ENCODE peak calls at places on chromosomes 2 and 18, in four cellular contexts. B is ovary, I is AG10803, L is GM13976. O is an unnamed sample.

GRCh38 chr2:88563134-88563533 is 64.1 kb downstream of the EIF2AK3 start:
- DNase-seq in B (no peak), I (no peak), L (no peak), O (no peak)

GRCh38 chr2:161406316-161406715 is 9.8 kb upstream of the TBR1 start:
- DNase-seq in B (no peak), I (no peak), L (no peak), O (no peak)

GRCh38 chr2:172106128-172106961 is 3.6 kb upstream of the DLX2 start:
- DNase-seq in B (peak; percentile 60), I (peak; percentile 59), L (peak; percentile 69), O (peak; percentile 48)

GRCh38 chr2:74849228-74849892 is 15.4 kb downstream of the HK2 start:
- DNase-seq in B (no peak), I (no peak), L (peak; percentile 51), O (peak; percentile 66)

GRCh38 chr2:150076281-150076680 is 411.2 kb downstream of the RND3 start:
- DNase-seq in B (no peak), I (peak; percentile 55), L (no peak), O (no peak)

GRCh38 chr2:225670111-225670974 is 270.8 kb downstream of the NYAP2 start:
- DNase-seq in B (no peak), I (peak; percentile 60), L (no peak), O (no peak)

GRCh38 chr2:200090683-200091082 is 135.3 kb downstream of the MAIP1 start:
- DNase-seq in B (no peak), I (no peak), L (no peak), O (no peak)

GRCh38 chr2:121532347-121532766 is 1.7 kb downstream of the RNU4ATAC start:
- DNase-seq in B (no peak), I (peak; percentile 47), L (no peak), O (no peak)

GRCh38 chr2:48471048-48471474 is 58.9 kb upstream of the STON1 start:
- DNase-seq in B (no peak), I (peak; percentile 69), L (no peak), O (no peak)

GRCh38 chr2:182792441-182792840 is 74.0 kb downstream of the FRZB start:
- DNase-seq in B (no peak), I (no peak), L (no peak), O (no peak)

GRCh38 chr2:105881286-105882136 is 136.8 kb downstream of the NCK2 start:
- DNase-seq in B (no peak), I (no peak), L (no peak), O (no peak)

GRCh38 chr2:144201868-144202468 is 318.0 kb downstream of the ZEB2 start:
- DNase-seq in B (no peak), I (peak; percentile 12), L (no peak), O (no peak)

GRCh38 chr2:239780236-239780997 is 244.7 kb downstream of the NDUFA10 start:
- DNase-seq in B (peak; percentile 10), I (no peak), L (no peak), O (peak; percentile 20)

GRCh38 chr2:141791521-141791920 is 339.3 kb downstream of the LRP1B start:
- DNase-seq in B (no peak), I (no peak), L (no peak), O (no peak)
- TF ChIP-seq CTCF in B (no peak), I (no peak), L (no peak), O (no peak)

GRCh38 chr18:59293317-59293716 is 20.1 kb upstream of the RAX start:
- DNase-seq in B (no peak), I (no peak), L (no peak), O (no peak)
- TF ChIP-seq CTCF in B (no peak), I (no peak), L (no peak), O (no peak)

GRCh38 chr2:113282747-113283533 is 4.2 kb upstream of the PAX8 start:
- DNase-seq in B (no peak), I (peak; percentile 39), L (no peak), O (peak; percentile 77)
- TF ChIP-seq CTCF in B (no peak), I (peak; percentile 28), L (no peak), O (peak; percentile 58)

DNA sequence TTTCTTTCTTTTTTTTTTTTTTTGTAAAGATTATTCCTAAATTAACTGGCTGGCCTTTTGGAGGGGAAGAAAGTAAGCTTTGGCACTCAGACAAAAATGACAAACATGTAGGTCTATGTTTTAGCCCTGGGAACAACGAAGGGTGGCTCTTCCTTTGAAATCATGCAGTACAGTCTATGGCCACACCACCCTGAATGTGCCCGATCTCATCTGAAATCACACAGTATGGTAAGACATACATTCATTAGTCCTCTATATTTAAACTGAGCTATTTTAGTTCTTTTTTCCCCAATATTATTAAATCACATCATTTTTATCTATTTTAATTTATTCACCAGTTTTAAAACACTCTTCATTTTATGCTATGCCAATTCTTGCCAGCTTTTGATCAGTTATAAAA is 48.2 kb downstream of the PLA2R1 start:
- DNase-seq in B (no peak), I (peak; percentile 16), L (no peak), O (no peak)
- TF ChIP-seq CTCF in B (no peak), I (no peak), L (no peak), O (no peak)

GRCh38 chr18:69492861-69493260 is 92.2 kb downstream of the DOK6 start:
- DNase-seq in B (no peak), I (no peak), L (no peak), O (no peak)

GRCh38 chr18:69491576-69491975 is 90.9 kb downstream of the DOK6 start:
- DNase-seq in B (no peak), I (no peak), L (no peak), O (no peak)

GRCh38 chr18:69495338-69495737 is 94.7 kb downstream of the DOK6 start:
- DNase-seq in B (no peak), I (no peak), L (no peak), O (no peak)

GRCh38 chr18:69495841-69496533 is 95.3 kb downstream of the DOK6 start:
- DNase-seq in B (no peak), I (no peak), L (no peak), O (no peak)

GRCh38 chr18:69494841-69495240 is 94.2 kb downstream of the DOK6 start:
- DNase-seq in B (no peak), I (no peak), L (no peak), O (no peak)
- TF ChIP-seq CTCF in B (no peak), I (no peak), L (no peak), O (no peak)

GRCh38 chr2:68413466-68413865 is 48.4 kb downstream of the PLEK start:
- DNase-seq in B (no peak), I (no peak), L (no peak), O (no peak)

GRCh38 chr2:68414452-68414851 is 49.4 kb downstream of the PLEK start:
- DNase-seq in B (no peak), I (no peak), L (no peak), O (no peak)

GRCh38 chr2:68414862-68415261 is 49.8 kb downstream of the PLEK start:
- DNase-seq in B (no peak), I (no peak), L (no peak), O (no peak)

GRCh38 chr2:68412127-68412819 is 47.2 kb downstream of the PLEK start:
- DNase-seq in B (no peak), I (no peak), L (no peak), O (no peak)

DNA sequence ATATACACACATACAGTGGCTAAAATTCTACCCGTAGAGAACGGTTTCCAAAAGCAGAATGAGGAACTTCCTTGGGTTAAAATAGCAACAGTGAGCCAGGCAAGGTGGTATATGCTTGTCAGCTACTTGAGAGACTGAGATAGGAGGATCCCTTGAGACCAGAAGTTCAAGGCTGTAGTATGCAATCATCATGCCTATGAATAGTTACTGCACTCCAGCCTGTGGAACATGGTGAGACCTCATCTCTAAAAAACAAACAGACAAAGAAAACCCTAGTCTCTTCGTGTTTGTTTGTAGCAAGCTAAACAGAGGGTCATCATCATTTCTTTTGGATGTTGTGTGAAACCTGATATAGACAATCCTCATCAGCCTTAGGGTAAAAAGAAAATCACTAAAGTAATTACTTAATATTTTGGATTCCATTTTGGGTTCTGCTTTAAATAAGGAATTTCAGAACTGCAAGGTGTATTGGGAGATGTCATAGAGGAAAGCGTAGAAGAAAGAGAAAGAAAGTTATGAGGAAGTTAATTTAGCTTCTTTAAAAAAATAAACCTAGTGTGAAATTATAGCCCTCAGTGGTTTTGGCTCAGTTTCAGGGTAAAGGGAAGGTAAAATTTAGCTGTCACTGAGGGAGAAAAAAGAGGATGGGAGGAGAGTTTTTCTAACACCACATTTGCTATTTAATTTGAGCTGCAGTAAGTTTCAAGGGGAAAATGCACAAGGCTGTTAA is 46.5 kb downstream of the PLEK start:
- DNase-seq in B (no peak), I (no peak), L (no peak), O (no peak)
- TF ChIP-seq CTCF in B (no peak), I (no peak), L (no peak), O (no peak)

DNA sequence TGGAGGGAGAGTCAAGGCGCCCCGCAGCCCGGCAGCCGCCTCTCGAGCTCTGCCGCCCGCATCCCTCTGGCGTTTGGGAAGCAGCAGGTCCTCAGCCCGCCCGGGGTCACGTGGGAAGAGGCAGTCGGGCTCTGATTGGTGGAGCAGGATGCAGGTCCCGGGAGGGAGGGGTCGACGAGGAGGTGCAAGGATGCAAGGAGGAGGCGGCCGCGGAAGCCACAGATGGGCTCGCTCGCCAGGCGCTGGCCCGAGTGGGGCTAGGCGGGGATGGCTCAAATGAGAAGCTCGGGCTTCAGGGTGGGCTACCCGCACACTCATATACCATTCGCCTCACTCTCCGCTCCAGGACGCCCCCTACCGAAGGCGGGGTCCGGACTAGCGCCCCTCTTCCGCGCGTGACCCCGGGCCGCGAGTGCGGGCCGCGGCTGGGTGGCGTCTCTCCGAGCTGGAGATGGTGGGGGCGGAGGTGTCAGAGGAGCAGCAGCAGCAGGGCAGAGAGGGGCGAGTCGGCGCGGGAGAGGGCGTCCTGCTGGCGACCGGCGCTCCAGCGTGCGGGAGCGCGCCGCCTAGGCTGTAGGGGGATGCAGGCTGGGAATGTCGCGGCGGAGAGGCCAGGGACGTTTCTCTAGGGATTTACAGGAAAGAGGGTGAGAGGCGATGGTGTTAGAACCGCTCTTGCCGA is at the start of gene TMEFF2:
- DNase-seq in B (peak; percentile 68), I (peak; percentile 41), L (peak; percentile 70), O (no peak)
- TF ChIP-seq CTCF in B (no peak), I (no peak), L (no peak), O (no peak)

GRCh38 chr2:126264625-126265024 is 391.3 kb upstream of the GYPC start:
- DNase-seq in B (no peak), I (no peak), L (no peak), O (no peak)
- TF ChIP-seq CTCF in B (no peak), I (no peak), L (no peak), O (no peak)

O was measured in CD14-positive monocyte.